ENCODE peak calls at places on chromosome 1, in seven cellular contexts. E, Q, N, F, C, H and S are unnamed samples.
A peak's percentile ranks its signal among the peaks of the same experiment; 100 is the strongest.

GRCh38 chr1:219339466-219339865 is 165.8 kb downstream of the LYPLAL1 start:
- DNase-seq in E (no peak), Q (no peak), N (no peak), F (no peak), C (no peak), H (no peak), S (no peak)

GRCh38 chr1:54409156-54410142 is 3.3 kb upstream of the SSBP3 start:
- DNase-seq in E (no peak), Q (no peak), N (no peak), F (no peak), C (no peak), H (no peak), S (no peak)

GRCh38 chr1:96710708-96711477 is 10.7 kb upstream of the PTBP2 start:
- DNase-seq in E (no peak), Q (no peak), N (no peak), F (no peak), C (no peak), H (no peak), S (no peak)

GRCh38 chr1:173190101-173190895 is 16.8 kb downstream of the TNFSF4 start:
- DNase-seq in E (no peak), Q (peak; percentile 80), N (peak; percentile 55), F (peak; percentile 66), C (peak; percentile 87), H (peak; percentile 76), S (peak; percentile 95)

GRCh38 chr1:22500476-22500875 is 48.8 kb downstream of the ZBTB40 start:
- DNase-seq in E (no peak), Q (peak; percentile 67), N (no peak), F (peak; percentile 21), C (peak; percentile 45), H (no peak), S (peak; percentile 95)

GRCh38 chr1:56291374-56291841 is 288.0 kb downstream of the PLPP3 start:
- DNase-seq in E (no peak), Q (peak; percentile 42), N (no peak), F (peak; percentile 16), C (no peak), H (no peak), S (no peak)

GRCh38 chr1:158121604-158122254 is 59.0 kb upstream of the CD1D start:
- DNase-seq in E (no peak), Q (no peak), N (no peak), F (no peak), C (peak; percentile 75), H (no peak), S (no peak)

GRCh38 chr1:39387452-39387851 is 104.0 kb upstream of the BMP8A start:
- DNase-seq in E (no peak), Q (no peak), N (no peak), F (no peak), C (peak; percentile 36), H (no peak), S (peak; percentile 66)

GRCh38 chr1:29706936-29707335 is 470.6 kb downstream of the PTPRU start:
- DNase-seq in E (peak; percentile 6), Q (no peak), N (no peak), F (no peak), C (peak; percentile 69), H (no peak), S (no peak)

GRCh38 chr1:185971688-185972087 is 237.5 kb downstream of the HMCN1 start:
- DNase-seq in E (no peak), Q (no peak), N (no peak), F (no peak), C (no peak), H (no peak), S (peak; percentile 97)

GRCh38 chr1:44067258-44068250 is 36.3 kb upstream of the SLC6A9 start:
- DNase-seq in E (no peak), Q (no peak), N (no peak), F (no peak), C (no peak), H (no peak), S (no peak)